ENCODE peak calls at places on chromosomes 11 and 22, in ten cellular contexts. B is GM04503; O is posterior cingulate gyrus; W is GM23248; A is AG04450; P is HAP-1; K is activated CD4-positive, alpha-beta T cell treated with anti-CD3 and anti-CD28 coated beads, Interleukin-2, amount 50 U/mL, for 4 hours; T is activated CD8-positive, alpha-beta memory T cell treated with anti-CD3 and anti-CD28 coated beads, Interleukin-2, amount 50 U/mL, for 48 hours; U is endothelial cell of umbilical vein; C is fibroblast of mammary gland. R is an unnamed sample.

GRCh38 chr11:100434821-100435641 is 252.1 kb upstream of the ARHGAP42 start:
- DNase-seq in C (no peak), W (no peak), U (no peak), K (no peak), T (no peak), P (no peak), B (no peak), A (no peak), O (no peak), R (no peak)

GRCh38 chr11:48018561-48019229 is 38.3 kb downstream of the PTPRJ start:
- DNase-seq in P (peak; percentile 58), K (no peak), C (no peak), W (no peak), A (no peak), O (peak; percentile 76), T (no peak), U (peak; percentile 15), B (no peak), R (no peak)

GRCh38 chr11:116452447-116452846 is 320.3 kb downstream of the BUD13 start:
- DNase-seq in B (no peak), C (no peak), P (no peak), K (no peak), O (no peak), W (no peak), U (no peak), A (no peak), T (no peak), R (no peak)

GRCh38 chr22:23591203-23591791 is 11.2 kb upstream of the IGLL1 start:
- DNase-seq in W (peak; percentile 58), T (peak; percentile 87), O (peak; percentile 90), K (peak; percentile 49), A (peak; percentile 20), U (peak; percentile 59), P (peak; percentile 63), B (no peak), C (peak; percentile 56), R (no peak)

GRCh38 chr11:11640996-11641395 is 19.2 kb upstream of the GALNT18 start:
- DNase-seq in W (no peak), C (no peak), K (no peak), P (no peak), B (no peak), O (peak; percentile 77), U (no peak), A (no peak), T (no peak), R (peak; percentile 50)

GRCh38 chr11:115298613-115299012 is 205.6 kb downstream of the CADM1 start:
- DNase-seq in O (no peak), W (no peak), P (no peak), K (no peak), C (no peak), B (no peak), U (no peak), A (no peak), T (no peak), R (no peak)

GRCh38 chr11:119262668-119263351 is 54.1 kb downstream of the MCAM start:
- DNase-seq in P (no peak), K (no peak), O (no peak), W (peak; percentile 75), A (no peak), C (peak; percentile 56), U (peak; percentile 71), T (no peak), B (no peak), R (no peak)

GRCh38 chr22:43128928-43129424 is 14.2 kb downstream of the MCAT start:
- DNase-seq in K (no peak), U (no peak), C (no peak), W (no peak), T (no peak), O (no peak), P (no peak), A (no peak), B (no peak), R (no peak)

GRCh38 chr11:22192289-22192641 is 620 bp upstream of the ANO5 start:
- DNase-seq in O (no peak), K (no peak), W (no peak), P (peak; percentile 43), B (no peak), A (no peak), T (no peak), C (no peak), U (no peak), R (no peak)

GRCh38 chr11:68904458-68904847 is 762 bp downstream of the IGHMBP2 start:
- DNase-seq in P (no peak), O (no peak), A (no peak), K (peak; percentile 11), B (no peak), T (no peak), U (no peak), C (no peak), W (no peak), R (no peak)

GRCh38 chr11:29405305-29405704 is 611.5 kb downstream of the KCNA4 start:
- DNase-seq in B (no peak), O (no peak), U (no peak), P (no peak), T (no peak), A (no peak), C (no peak), K (no peak), W (no peak), R (no peak)

GRCh38 chr11:128936546-128937275 is 6.0 kb downstream of the TP53AIP1 start:
- DNase-seq in P (no peak), A (no peak), O (no peak), U (no peak), C (no peak), T (no peak), K (no peak), W (no peak), B (no peak), R (no peak)

GRCh38 chr11:106391771-106392412 is 314.4 kb downstream of the AASDHPPT start:
- DNase-seq in W (peak; percentile 68), T (no peak), U (peak; percentile 4), C (peak; percentile 44), K (no peak), O (no peak), P (peak; percentile 3), A (no peak), B (peak; percentile 63), R (no peak)

GRCh38 chr11:117989351-117990102 is 3.3 kb downstream of the IL10RA start:
- DNase-seq in O (no peak), A (no peak), C (no peak), K (no peak), W (no peak), B (no peak), T (no peak), P (no peak), U (no peak), R (no peak)

GRCh38 chr11:102269927-102270326 is 47.4 kb upstream of the BIRC3 start:
- DNase-seq in A (no peak), O (no peak), B (peak; percentile 20), C (peak; percentile 70), T (no peak), K (no peak), W (peak; percentile 74), U (no peak), P (no peak), R (no peak)

GRCh38 chr22:27669798-27670599 is 131.6 kb downstream of the MN1 start:
- DNase-seq in B (no peak), A (no peak), P (no peak), W (peak; percentile 17), O (no peak), K (no peak), C (peak; percentile 27), U (peak; percentile 13), T (no peak), R (no peak)

GRCh38 chr11:6626971-6627761 is 7.9 kb upstream of the TPP1 start:
- DNase-seq in B (no peak), O (peak; percentile 86), A (no peak), P (no peak), K (no peak), C (no peak), T (no peak), U (no peak), W (no peak), R (peak; percentile 5)

GRCh38 chr11:75195164-75195962 is 44.5 kb downstream of the SLCO2B1 start:
- DNase-seq in K (no peak), P (no peak), A (no peak), T (no peak), U (peak; percentile 10), O (no peak), C (no peak), B (no peak), W (no peak), R (peak; percentile 42)

GRCh38 chr11:74057251-74058151 is 48.6 kb upstream of the UCP3 start:
- DNase-seq in T (no peak), K (no peak), A (peak; percentile 36), P (no peak), C (peak; percentile 76), W (peak; percentile 41), O (no peak), B (peak; percentile 8), U (peak; percentile 29), R (no peak)

GRCh38 chr11:44709281-44709562 is 17.5 kb upstream of the TSPAN18 start:
- DNase-seq in P (no peak), U (no peak), K (no peak), B (no peak), W (no peak), O (no peak), T (no peak), A (no peak), C (peak; percentile 31), R (no peak)

GRCh38 chr11:65634905-65635731 is 2.8 kb upstream of the SIPA1 start:
- DNase-seq in B (no peak), K (no peak), U (no peak), A (no peak), T (no peak), W (no peak), P (no peak), C (no peak), O (no peak), R (no peak)

GRCh38 chr22:48950151-48950915 is 877.3 kb downstream of the BRD1 start:
- DNase-seq in C (no peak), O (peak; percentile 50), K (no peak), T (peak; percentile 29), P (no peak), A (no peak), B (no peak), W (no peak), U (no peak), R (no peak)

GRCh38 chr22:44685384-44686056 is 16.5 kb upstream of the PRR5 start:
- DNase-seq in T (peak; percentile 85), W (peak; percentile 89), U (no peak), P (peak; percentile 76), O (no peak), A (no peak), K (peak; percentile 82), B (no peak), C (peak; percentile 68), R (no peak)